ENCODE peak calls at places on chromosomes 3 and 15, in four cellular contexts. M is sigmoid colon, P is stomach, U is tibial nerve. Z is an unnamed sample.

GRCh38 chr3:49422379-49423248 is at the start of gene AMT:
- DNase-seq in P (peak; percentile 57), U (no peak), M (no peak), Z (peak; percentile 41)

GRCh38 chr3:124202754-124203153 is 210.8 kb upstream of the ROPN1 start:
- DNase-seq in P (no peak), U (no peak), M (peak; percentile 82), Z (peak; percentile 62)

GRCh38 chr15:67280217-67280616 is 25.6 kb downstream of the IQCH start:
- DNase-seq in M (no peak), P (no peak), U (no peak), Z (no peak)

GRCh38 chr15:42102646-42103235 is 8.4 kb upstream of the PLA2G4D start:
- DNase-seq in M (no peak), P (no peak), U (no peak), Z (no peak)

GRCh38 chr15:60583194-60583593 is 104.3 kb upstream of the ICE2 start:
- DNase-seq in U (no peak), P (no peak), M (no peak), Z (no peak)

GRCh38 chr3:39062180-39062579 is 10.4 kb downstream of the WDR48 start:
- DNase-seq in P (no peak), U (no peak), M (no peak), Z (no peak)

GRCh38 chr15:40934457-40934856 is 5.3 kb downstream of the DLL4 start:
- DNase-seq in U (no peak), P (no peak), M (no peak), Z (no peak)

GRCh38 chr15:68427961-68428360 is 4.0 kb downstream of the ITGA11 start:
- DNase-seq in M (no peak), P (no peak), U (no peak), Z (no peak)

GRCh38 chr3:156820687-156821070 is 5.5 kb upstream of the LEKR1 start:
- DNase-seq in P (no peak), U (no peak), M (no peak), Z (no peak)

GRCh38 chr15:77599899-77600298 is 32.8 kb downstream of the LINGO1 start:
- DNase-seq in U (no peak), M (peak; percentile 85), P (no peak), Z (no peak)

GRCh38 chr3:64016941-64017620 is 6.2 kb downstream of the PSMD6 start:
- DNase-seq in P (no peak), M (no peak), U (no peak), Z (no peak)

GRCh38 chr15:88624156-88624970 is 3.2 kb downstream of the AEN start:
- DNase-seq in M (peak; percentile 56), P (no peak), U (no peak), Z (no peak)
- TF ChIP-seq CTCF in M (peak; percentile 37), P (peak; percentile 61), U (peak; percentile 55), Z (peak; percentile 77)

GRCh38 chr15:79400650-79401049 is 31.5 kb upstream of the MINAR1 start:
- DNase-seq in U (no peak), P (no peak), M (no peak), Z (no peak)
- TF ChIP-seq EP300 in U (no peak), P (no peak), M (no peak), Z (no peak)

GRCh38 chr15:51678081-51678480 is 3.2 kb upstream of the SCG3 start:
- DNase-seq in M (no peak), P (no peak), U (no peak), Z (no peak)
- H3K9me3 ChIP-seq in M (no peaks in the 10 kb centered on the region), P (no peaks in the 10 kb centered on the region), U (no peaks in the 10 kb centered on the region), Z (no peaks in the 10 kb centered on the region)

GRCh38 chr3:191136347-191136746 is 62.7 kb upstream of the OSTN start:
- DNase-seq in U (peak; percentile 22), P (no peak), M (no peak), Z (no peak)
- TF ChIP-seq CTCF in U (peak; percentile 29), P (no peak), M (no peak), Z (no peak)

GRCh38 chr3:46725663-46726314 is 8.1 kb upstream of the PRSS50 start:
- DNase-seq in U (no peak), M (no peak), P (peak; percentile 27), Z (no peak)
- TF ChIP-seq EP300 in U (no peak), M (no peak), P (no peak), Z (no peak)

DNA sequence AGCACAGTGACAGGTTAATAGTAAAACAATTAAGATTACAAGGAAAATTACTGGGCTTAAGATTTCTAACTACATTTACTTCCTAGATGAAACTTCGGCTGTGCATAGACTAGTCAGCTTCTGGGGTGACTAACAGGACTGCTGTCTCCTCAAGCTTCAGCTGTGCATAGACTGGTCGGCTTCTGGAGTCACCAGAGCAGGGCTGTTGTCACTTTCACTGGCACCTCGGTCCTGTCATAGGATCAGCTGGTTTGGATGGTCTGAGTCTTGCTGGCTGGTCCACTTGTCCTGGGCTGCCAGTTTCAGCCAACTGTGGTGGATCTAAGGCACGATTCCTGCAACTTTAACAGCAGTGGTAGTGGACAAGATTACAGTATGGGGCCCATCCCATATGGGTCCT is 23.8 kb upstream of the ACAD9 start:
- DNase-seq in P (no peak), U (no peak), M (no peak), Z (no peak)
- H3K9me3 ChIP-seq in P (peaks cover 51% of the 10 kb centered on the region), U (no peaks in the 10 kb centered on the region), M (peaks cover 17% of the 10 kb centered on the region), Z (peaks cover 12% of the 10 kb centered on the region)

GRCh38 chr3:9405756-9406155 is 8.3 kb downstream of the SETD5 start:
- DNase-seq in U (no peak), M (no peak), P (no peak), Z (no peak)

GRCh38 chr3:9406856-9407626 is 9.6 kb downstream of the SETD5 start:
- DNase-seq in M (no peak), U (no peak), P (no peak), Z (no peak)

GRCh38 chr3:9402410-9403228 is 5.2 kb downstream of the SETD5 start:
- DNase-seq in U (no peak), M (no peak), P (peak; percentile 64), Z (no peak)

GRCh38 chr3:9403463-9403862 is 6.0 kb downstream of the SETD5 start:
- DNase-seq in U (no peak), P (no peak), M (no peak), Z (no peak)

GRCh38 chr3:9404680-9405079 is 7.3 kb downstream of the SETD5 start:
- DNase-seq in P (no peak), U (no peak), M (no peak), Z (no peak)
- TF ChIP-seq CTCF in P (no peak), U (no peak), M (no peak), Z (no peak)

DNA sequence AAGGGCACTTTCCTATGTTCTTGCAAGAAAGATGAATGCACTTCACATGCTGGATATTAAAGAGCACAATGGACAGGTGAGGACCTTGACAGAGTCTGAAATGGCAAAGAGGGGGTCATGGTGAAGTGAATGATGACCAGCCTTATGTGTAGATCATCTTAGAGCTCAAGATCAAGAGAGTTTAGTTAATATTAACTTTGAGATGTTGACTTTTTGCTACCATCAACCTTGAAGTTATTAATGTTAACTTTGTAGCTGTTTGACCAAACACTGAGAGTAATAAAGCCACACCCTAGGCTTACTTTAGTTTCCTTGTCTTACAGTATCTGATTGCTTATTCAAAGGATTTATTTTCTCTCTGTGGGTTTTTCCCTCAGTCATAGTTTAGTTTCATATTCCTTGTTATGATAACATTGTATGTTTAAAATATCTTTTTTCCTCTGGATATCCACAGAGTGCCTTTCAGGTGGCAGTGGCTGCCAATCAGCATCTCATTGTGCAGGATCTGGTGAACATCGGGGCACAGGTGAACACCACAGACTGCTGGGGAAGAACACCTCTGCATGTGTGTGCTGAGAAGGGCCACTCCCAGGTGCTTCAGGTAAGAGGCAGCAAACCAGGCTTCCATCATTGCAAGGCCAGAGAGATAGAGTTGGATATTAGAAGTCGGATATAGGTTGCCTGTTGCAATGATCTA is 5.4 kb downstream of the NFKBIZ start:
- DNase-seq in U (no peak), M (no peak), P (peak; percentile 55), Z (no peak)
- TF ChIP-seq EP300 in U (no peak), M (no peak), P (no peak), Z (no peak)

DNA sequence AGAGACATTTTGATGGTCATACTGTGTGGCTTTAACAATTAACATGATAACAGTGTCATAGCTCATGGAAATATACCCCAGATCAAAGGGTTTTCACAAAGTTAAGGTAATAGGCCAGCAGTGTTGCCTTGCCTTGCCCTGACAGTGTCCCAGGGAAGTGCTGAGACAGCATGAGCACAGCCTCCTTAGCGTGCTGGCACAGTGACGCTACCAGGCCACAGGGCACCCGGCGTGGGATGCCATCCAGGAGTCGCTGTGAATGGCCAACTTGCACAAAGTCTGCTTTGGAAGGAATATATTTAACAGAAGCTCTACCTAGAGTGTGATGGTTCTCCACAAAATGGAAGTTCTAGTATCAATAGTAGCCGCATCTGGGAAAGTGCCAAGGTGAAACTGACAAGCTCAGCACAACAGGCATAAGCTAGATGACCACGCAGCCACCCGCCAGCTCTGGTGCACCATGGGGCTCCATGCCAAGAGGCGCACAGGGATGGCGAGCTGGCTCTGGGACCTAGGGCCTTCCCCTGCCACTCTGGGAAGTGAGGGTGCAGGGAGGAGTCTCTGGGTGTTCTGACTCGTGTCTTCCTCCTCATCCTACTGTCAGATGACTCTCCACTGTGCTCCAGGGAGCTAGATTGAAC is 86.2 kb downstream of the GABRB3 start:
- DNase-seq in U (no peak), M (no peak), P (no peak), Z (no peak)
- H3K9me3 ChIP-seq in U (no peaks in the 10 kb centered on the region), M (no peaks in the 10 kb centered on the region), P (no peaks in the 10 kb centered on the region), Z (no peaks in the 10 kb centered on the region)

DNA sequence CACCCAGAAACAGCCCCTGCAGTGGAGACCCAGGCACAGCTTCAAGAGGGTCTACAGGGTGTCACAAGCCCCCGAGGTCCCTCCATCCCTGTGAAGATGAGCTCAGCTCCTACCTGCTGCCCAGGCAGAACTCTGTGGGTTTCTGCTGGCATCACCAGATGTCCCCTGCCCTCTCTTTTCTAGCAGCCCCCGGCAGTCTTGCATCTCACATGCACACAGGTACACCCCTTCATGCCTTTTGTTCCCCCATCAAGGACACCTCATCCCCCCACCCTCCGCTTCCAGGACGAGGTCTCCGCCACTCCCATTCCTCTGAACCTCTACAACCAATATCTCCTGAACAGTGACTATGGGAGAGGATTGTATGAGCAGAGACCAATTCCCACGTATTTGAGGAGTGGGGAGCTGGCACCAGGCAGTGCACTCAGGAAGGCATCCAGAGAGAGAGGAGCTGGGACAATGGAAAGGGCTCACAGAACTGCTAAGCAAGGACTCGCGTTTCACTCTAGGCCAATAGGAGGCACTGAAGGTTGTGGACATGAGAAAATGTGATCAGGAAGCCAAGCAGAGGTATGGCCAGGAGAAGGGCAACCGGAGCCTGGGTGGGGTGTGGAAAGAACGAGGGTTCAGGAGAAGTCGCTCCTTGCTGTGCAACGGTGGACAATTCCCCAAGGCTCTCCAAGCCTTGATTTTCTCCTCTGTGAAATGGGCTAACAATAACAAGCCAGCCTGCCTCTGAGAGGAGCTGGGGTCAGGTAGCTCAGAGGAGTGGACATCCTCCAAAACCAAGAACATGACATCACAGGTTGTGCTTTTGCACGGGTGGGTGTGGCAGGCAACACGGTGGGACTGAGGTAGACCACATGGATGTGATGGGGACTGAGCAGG is 115.2 kb downstream of the CHSY1 start:
- DNase-seq in P (no peak), M (no peak), U (no peak), Z (no peak)
- TF ChIP-seq CTCF in P (no peak), M (no peak), U (no peak), Z (no peak)

Z was measured in ovary.